ENCODE peak calls at places on chromosomes 1 and 21, in eight cellular contexts. I is cerebellar cortex, B is glutamatergic neuron, P is A172, X is NCI-H1436 treated with DMSO at 0.1 percent for 48 hours, F is heart left ventricle, J is B cell, Z is neural crest cell. D is an unnamed sample.

GRCh38 chr1:98157524-98158293 is 236.9 kb upstream of the DPYD start:
- DNase-seq in F (no peak), P (no peak), I (no peak), J (no peak), X (no peak), Z (no peak), B (no peak), D (no peak)

GRCh38 chr21:28832013-28832714 is 160.5 kb downstream of the LTN1 start:
- DNase-seq in J (no peak), X (no peak), F (no peak), I (peak; percentile 80), B (no peak), P (peak; percentile 54), Z (no peak), D (no peak)

GRCh38 chr1:227884370-227885134 is 63.2 kb downstream of the WNT9A start:
- DNase-seq in B (no peak), I (no peak), P (no peak), Z (no peak), X (no peak), J (peak; percentile 28), F (no peak), D (no peak)

GRCh38 chr1:208137144-208137682 is 107.0 kb downstream of the PLXNA2 start:
- DNase-seq in B (no peak), F (no peak), J (no peak), X (no peak), P (peak; percentile 26), Z (no peak), I (no peak), D (no peak)

GRCh38 chr1:178086294-178087255 is 7.3 kb upstream of the RASAL2 start:
- DNase-seq in P (no peak), F (no peak), X (no peak), J (no peak), B (no peak), Z (no peak), I (no peak), D (peak; percentile 18)

GRCh38 chr21:32426066-32426465 is 13.6 kb downstream of the EVA1C start:
- DNase-seq in J (no peak), B (no peak), Z (no peak), F (no peak), X (no peak), I (no peak), P (no peak), D (no peak)

GRCh38 chr1:97044159-97044760 is 322.7 kb downstream of the PTBP2 start:
- DNase-seq in B (no peak), I (no peak), J (no peak), Z (no peak), F (no peak), X (no peak), P (no peak), D (no peak)

GRCh38 chr1:30977511-30977910 is 69.0 kb upstream of the SDC3 start:
- DNase-seq in F (no peak), B (no peak), J (no peak), P (no peak), Z (no peak), X (no peak), I (no peak), D (no peak)

GRCh38 chr1:16073490-16074104 is at the start of gene FAM131C:
- DNase-seq in I (peak; percentile 47), B (peak; percentile 67), P (no peak), Z (peak; percentile 38), F (no peak), J (peak; percentile 95), X (no peak), D (no peak)

GRCh38 chr1:221039616-221040015 is 160.4 kb downstream of the HLX start:
- DNase-seq in X (no peak), I (no peak), J (no peak), P (peak; percentile 23), F (no peak), B (no peak), Z (no peak), D (no peak)

GRCh38 chr1:61174060-61174788 is 91.9 kb downstream of the NFIA start:
- DNase-seq in J (no peak), I (peak; percentile 96), B (no peak), Z (no peak), F (no peak), X (no peak), P (no peak), D (no peak)